ENCODE peak calls at places on chromosomes 11 and 22, in four cellular contexts. G, B, H and A are unnamed samples. For H3K36me3, the result is how much of the 10 kb centered on the place peaks cover.

GRCh38 chr11:45794169-45794568 is 10.8 kb upstream of the SLC35C1 start:
- DNase-seq in G (no peak), B (no peak), H (no peak), A (no peak)

GRCh38 chr11:119531623-119532022 is 108.7 kb upstream of the THY1 start:
- DNase-seq in G (no peak), B (no peak), H (no peak), A (no peak)

GRCh38 chr22:22884888-22885840 is 2.5 kb upstream of the IGLL5 start:
- DNase-seq in G (no peak), B (no peak), H (no peak), A (no peak)

GRCh38 chr11:122717264-122717867 is 61.8 kb downstream of the UBASH3B start:
- DNase-seq in G (no peak), B (no peak), H (no peak), A (no peak)

GRCh38 chr22:32073823-32074380 is 30.8 kb downstream of the SLC5A1 start:
- DNase-seq in G (no peak), B (no peak), H (no peak), A (no peak)

GRCh38 chr22:25362883-25363240 is 143.4 kb downstream of the CRYBB2 start:
- DNase-seq in G (no peak), B (no peak), H (no peak), A (no peak)

GRCh38 chr11:58498464-58498863 is 9.4 kb downstream of the OR5B21 start:
- DNase-seq in G (no peak), B (no peak), H (no peak), A (no peak)

GRCh38 chr22:31287818-31288495 is 4.3 kb downstream of the PIK3IP1 start:
- DNase-seq in G (no peak), B (no peak), H (no peak), A (no peak)

GRCh38 chr11:64132982-64133705 is 32.8 kb downstream of the MACROD1 start:
- DNase-seq in G (no peak), B (no peak), H (no peak), A (no peak)

DNA sequence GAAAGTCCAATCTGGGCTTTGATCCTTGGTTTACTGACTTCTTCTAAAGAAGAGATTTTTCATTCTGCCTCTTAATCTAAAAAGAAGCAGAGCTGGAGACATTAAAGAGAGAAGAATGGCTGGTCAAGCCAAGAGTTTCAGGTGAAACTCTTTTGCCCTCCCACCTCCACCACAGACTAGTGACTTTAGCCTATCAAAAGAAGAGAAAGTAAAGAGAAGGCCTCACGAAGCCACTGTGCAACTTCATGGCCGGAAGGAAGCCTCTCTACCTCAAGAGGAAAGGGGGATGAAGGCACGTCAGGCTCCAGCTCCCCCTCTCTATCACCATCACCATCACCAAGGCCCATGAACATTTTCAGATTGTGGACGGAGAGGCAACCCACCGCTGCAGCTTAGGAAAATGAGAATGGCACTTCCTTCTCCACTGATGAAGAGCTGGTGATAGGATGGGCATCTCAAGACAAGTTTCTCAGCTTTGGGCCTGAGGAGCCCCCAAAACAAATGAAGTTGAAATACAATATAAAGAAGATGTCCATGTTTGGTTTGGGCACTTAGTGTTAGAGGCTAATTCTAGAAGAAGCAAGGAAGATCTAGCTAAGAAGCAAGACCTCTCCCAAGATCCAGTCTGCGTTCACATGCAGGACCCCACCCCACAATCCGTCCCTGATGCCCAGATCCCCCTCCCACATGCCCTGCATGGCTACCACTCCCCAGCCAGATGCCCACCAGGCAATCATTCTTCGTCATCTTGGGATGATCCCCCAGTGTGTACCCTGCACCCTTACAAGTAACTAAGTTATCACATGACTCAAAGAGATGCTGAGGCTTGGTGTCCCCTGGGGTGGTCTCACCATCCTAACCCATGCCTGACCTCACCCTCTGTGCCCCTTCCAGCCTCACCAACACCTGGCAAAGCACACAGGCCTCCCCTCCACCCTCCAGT is 52.6 kb downstream of the IGSF9B start:
- DNase-seq in G (no peak), B (no peak), H (no peak), A (no peak)
- H3K36me3 ChIP-seq in G (under half), B (under half), H (under half), A (under half)

DNA sequence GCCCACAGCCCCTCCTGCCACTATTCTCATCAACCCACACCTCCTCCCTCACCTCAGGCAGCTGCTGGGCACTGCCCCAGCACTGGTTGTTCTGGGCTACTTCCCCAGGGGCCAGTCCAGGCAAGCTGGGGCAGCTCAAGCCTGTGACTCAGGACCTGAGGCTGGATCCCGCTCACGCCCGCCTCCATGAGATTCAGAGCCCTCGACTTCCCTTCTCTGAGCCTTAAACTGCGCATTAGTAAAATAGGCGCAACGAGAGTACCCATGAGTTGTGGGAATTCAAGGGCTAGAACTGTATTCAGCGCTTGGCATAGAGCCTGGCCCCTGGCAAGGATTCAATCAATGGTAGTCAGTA is 833 bp upstream of the CD82 start:
- DNase-seq in G (no peak), B (peak), H (no peak), A (peak)
- H3K18ac ChIP-seq in G (peak), B (peak), H (peak), A (peak)

GRCh38 chr11:28086569-28086968 is 21.4 kb downstream of the KIF18A start:
- DNase-seq in G (no peak), B (peak), H (no peak), A (peak)
- H3K36me3 ChIP-seq in G (under half), B (under half), H (under half), A (under half)

DNA sequence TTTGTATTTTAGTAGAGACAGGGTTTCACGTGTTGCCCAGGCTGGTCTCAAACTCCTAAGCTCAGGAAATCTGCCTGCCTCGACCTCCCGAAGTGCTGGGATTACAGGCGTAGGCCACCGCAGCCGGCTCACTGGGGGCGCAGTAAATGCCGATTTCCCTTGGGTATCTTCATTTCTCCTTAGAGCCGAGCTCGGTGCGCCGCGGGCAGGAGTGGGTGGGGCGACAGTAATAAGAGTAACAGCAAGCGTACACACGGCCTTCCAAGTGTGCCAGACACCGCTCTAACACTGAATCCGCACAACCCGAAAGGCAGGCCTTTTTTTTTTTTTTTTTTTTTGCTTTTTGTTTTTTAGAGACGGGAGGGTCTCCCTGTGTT is 511 bp upstream of the ADSL start:
- DNase-seq in G (no peak), B (no peak), H (no peak), A (no peak)
- H3K18ac ChIP-seq in G (peak), B (peak), H (peak), A (peak)